ENCODE peak calls at places on chromosomes 5 and 9, in five cellular contexts. One of them, this sample, is unnamed.

GRCh38 chr5:157167219-157167621 is 1.2 kb upstream of the GARIN3 start:
- DNase-seq in neuronal stem cell: no peak
- DNase-seq in H1: no peak
- DNase-seq in mesenchymal stem cell: peak
- DNase-seq in H9: no peak
- DNase-seq in this sample: no peak

GRCh38 chr5:134874831-134875655 is 872 bp downstream of the TXNDC15 start:
- DNase-seq in neuronal stem cell: no peak
- DNase-seq in H9: peak
- DNase-seq in mesenchymal stem cell: peak
- DNase-seq in H1: no peak
- DNase-seq in this sample: peak

GRCh38 chr5:168793844-168794837 is 215.0 kb upstream of the PANK3 start:
- DNase-seq in mesenchymal stem cell: peak
- DNase-seq in neuronal stem cell: no peak
- DNase-seq in H9: no peak
- DNase-seq in H1: no peak
- DNase-seq in this sample: peak

GRCh38 chr5:178261666-178262600 is 29.3 kb upstream of the PHYKPL start:
- DNase-seq in H9: no peak
- DNase-seq in mesenchymal stem cell: no peak
- DNase-seq in neuronal stem cell: no peak
- DNase-seq in H1: no peak
- DNase-seq in this sample: peak

GRCh38 chr5:81162501-81162900 is 70.6 kb upstream of the CKMT2 start:
- DNase-seq in H9: no peak
- DNase-seq in H1: no peak
- DNase-seq in mesenchymal stem cell: no peak
- DNase-seq in neuronal stem cell: no peak
- DNase-seq in this sample: no peak

GRCh38 chr5:4862500-4862899 is 277.6 kb upstream of the ADAMTS16 start:
- DNase-seq in H1: no peak
- DNase-seq in mesenchymal stem cell: peak
- DNase-seq in neuronal stem cell: peak
- DNase-seq in H9: no peak
- DNase-seq in this sample: no peak

GRCh38 chr9:111106202-111106601 is 67.9 kb upstream of the LPAR1 start:
- DNase-seq in neuronal stem cell: no peak
- DNase-seq in H9: no peak
- DNase-seq in H1: no peak
- DNase-seq in mesenchymal stem cell: no peak
- DNase-seq in this sample: no peak

GRCh38 chr5:52150501-52150900 is 637.2 kb upstream of the ITGA1 start:
- DNase-seq in H9: no peak
- DNase-seq in H1: no peak
- DNase-seq in mesenchymal stem cell: no peak
- DNase-seq in neuronal stem cell: no peak
- DNase-seq in this sample: no peak

GRCh38 chr9:15246688-15247087 is 60.3 kb downstream of the TTC39B start:
- DNase-seq in neuronal stem cell: no peak
- DNase-seq in mesenchymal stem cell: no peak
- DNase-seq in H1: no peak
- DNase-seq in H9: no peak
- DNase-seq in this sample: no peak

GRCh38 chr9:137130176-137130755 is 8.7 kb upstream of the GRIN1 start:
- DNase-seq in neuronal stem cell: no peak
- DNase-seq in mesenchymal stem cell: peak
- DNase-seq in H1: no peak
- DNase-seq in H9: peak
- DNase-seq in this sample: no peak

GRCh38 chr5:125372694-125373621 is 626.5 kb upstream of the ZNF608 start:
- DNase-seq in mesenchymal stem cell: peak
- DNase-seq in H1: peak
- DNase-seq in neuronal stem cell: peak
- DNase-seq in H9: peak
- DNase-seq in this sample: no peak

GRCh38 chr9:131402738-131403492 is 9.0 kb downstream of the PRRC2B start:
- DNase-seq in mesenchymal stem cell: peak
- DNase-seq in H1: no peak
- DNase-seq in H9: no peak
- DNase-seq in neuronal stem cell: no peak
- DNase-seq in this sample: peak

GRCh38 chr5:150611026-150611425 is 29.4 kb upstream of the SYNPO start:
- DNase-seq in H1: no peak
- DNase-seq in neuronal stem cell: no peak
- DNase-seq in H9: no peak
- DNase-seq in mesenchymal stem cell: no peak
- DNase-seq in this sample: no peak

GRCh38 chr5:74028976-74029375 is 403.0 kb downstream of the ARHGEF28 start:
- DNase-seq in neuronal stem cell: no peak
- DNase-seq in mesenchymal stem cell: no peak
- DNase-seq in H9: no peak
- DNase-seq in H1: no peak
- DNase-seq in this sample: no peak

GRCh38 chr5:74030821-74031220 is 404.8 kb downstream of the ARHGEF28 start:
- DNase-seq in H9: no peak
- DNase-seq in mesenchymal stem cell: no peak
- DNase-seq in neuronal stem cell: no peak
- DNase-seq in H1: no peak
- DNase-seq in this sample: no peak

GRCh38 chr5:74030371-74030770 is 404.4 kb downstream of the ARHGEF28 start:
- DNase-seq in mesenchymal stem cell: no peak
- DNase-seq in H1: no peak
- DNase-seq in neuronal stem cell: no peak
- DNase-seq in H9: no peak
- DNase-seq in this sample: no peak

GRCh38 chr5:74032617-74033016 is 406.6 kb downstream of the ARHGEF28 start:
- DNase-seq in H1: no peak
- DNase-seq in mesenchymal stem cell: no peak
- DNase-seq in neuronal stem cell: no peak
- DNase-seq in H9: no peak
- DNase-seq in this sample: no peak

GRCh38 chr5:74031536-74031935 is 405.5 kb downstream of the ARHGEF28 start:
- DNase-seq in mesenchymal stem cell: no peak
- DNase-seq in H1: no peak
- DNase-seq in neuronal stem cell: no peak
- DNase-seq in H9: no peak
- DNase-seq in this sample: no peak
- H3K4ac ChIP-seq in mesenchymal stem cell: no peak
- H3K4ac ChIP-seq in H1: no peak
- H3K4ac ChIP-seq in neuronal stem cell: no peak
- H3K4ac ChIP-seq in H9: no peak
- H3K4ac ChIP-seq in this sample: no peak

DNA sequence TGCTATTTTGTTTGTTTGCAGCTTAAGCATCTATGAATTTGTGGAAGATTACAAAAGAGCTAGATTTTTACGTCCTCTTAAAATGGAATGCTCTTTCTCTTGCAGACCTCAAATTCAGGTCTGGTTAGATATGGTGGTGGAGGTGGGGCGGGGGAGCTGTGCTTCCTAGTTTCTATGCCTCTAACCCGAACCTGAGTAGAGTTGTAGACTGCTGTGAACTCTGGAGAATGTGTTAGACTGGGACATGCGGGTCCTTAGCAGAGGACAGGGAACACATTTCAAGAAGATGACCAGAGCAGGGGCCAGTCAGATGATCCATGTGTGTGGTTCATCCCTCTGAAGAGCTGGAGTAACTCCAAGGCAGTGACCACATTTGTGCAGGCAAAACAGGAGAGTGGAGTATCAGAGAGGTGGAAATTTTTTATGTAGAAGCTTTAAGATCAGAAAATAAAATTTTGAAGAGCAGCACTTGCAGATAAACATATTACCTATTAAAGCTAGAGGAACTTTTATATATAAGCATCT is 154.9 kb downstream of the FAM174A start:
- DNase-seq in neuronal stem cell: no peak
- DNase-seq in mesenchymal stem cell: peak
- DNase-seq in H9: no peak
- DNase-seq in H1: no peak
- DNase-seq in this sample: peak
- H2BK12ac ChIP-seq in neuronal stem cell: no peak
- H2BK12ac ChIP-seq in mesenchymal stem cell: no peak
- H2BK12ac ChIP-seq in H9: no peak
- H2BK12ac ChIP-seq in H1: no peak
- H2BK12ac ChIP-seq in this sample: no peak

GRCh38 chr9:97479496-97480159 is 21.8 kb upstream of the TMOD1 start:
- DNase-seq in H1: no peak
- DNase-seq in mesenchymal stem cell: no peak
- DNase-seq in neuronal stem cell: no peak
- DNase-seq in H9: peak
- DNase-seq in this sample: no peak
- H3K4ac ChIP-seq in H1: no peak
- H3K4ac ChIP-seq in mesenchymal stem cell: no peak
- H3K4ac ChIP-seq in neuronal stem cell: no peak
- H3K4ac ChIP-seq in H9: no peak
- H3K4ac ChIP-seq in this sample: no peak

GRCh38 chr5:75078035-75078434 is 25.7 kb upstream of the GCNT4 start:
- DNase-seq in neuronal stem cell: no peak
- DNase-seq in mesenchymal stem cell: no peak
- DNase-seq in H1: no peak
- DNase-seq in H9: no peak
- DNase-seq in this sample: no peak
- H2BK12ac ChIP-seq in neuronal stem cell: no peak
- H2BK12ac ChIP-seq in mesenchymal stem cell: no peak
- H2BK12ac ChIP-seq in H1: no peak
- H2BK12ac ChIP-seq in H9: no peak
- H2BK12ac ChIP-seq in this sample: no peak

GRCh38 chr9:120708526-120709224 is 5.6 kb downstream of the MEGF9 start:
- DNase-seq in neuronal stem cell: no peak
- DNase-seq in H1: no peak
- DNase-seq in H9: no peak
- DNase-seq in mesenchymal stem cell: no peak
- DNase-seq in this sample: no peak

GRCh38 chr9:120712539-120713031 is 1.7 kb downstream of the MEGF9 start:
- DNase-seq in mesenchymal stem cell: no peak
- DNase-seq in H1: no peak
- DNase-seq in neuronal stem cell: no peak
- DNase-seq in H9: no peak
- DNase-seq in this sample: no peak

GRCh38 chr9:120711354-120711753 is 2.9 kb downstream of the MEGF9 start:
- DNase-seq in H1: no peak
- DNase-seq in H9: no peak
- DNase-seq in neuronal stem cell: no peak
- DNase-seq in mesenchymal stem cell: peak
- DNase-seq in this sample: no peak

GRCh38 chr9:120711841-120712538 is 2.3 kb downstream of the MEGF9 start:
- DNase-seq in neuronal stem cell: no peak
- DNase-seq in H9: no peak
- DNase-seq in mesenchymal stem cell: peak
- DNase-seq in H1: no peak
- DNase-seq in this sample: peak

DNA sequence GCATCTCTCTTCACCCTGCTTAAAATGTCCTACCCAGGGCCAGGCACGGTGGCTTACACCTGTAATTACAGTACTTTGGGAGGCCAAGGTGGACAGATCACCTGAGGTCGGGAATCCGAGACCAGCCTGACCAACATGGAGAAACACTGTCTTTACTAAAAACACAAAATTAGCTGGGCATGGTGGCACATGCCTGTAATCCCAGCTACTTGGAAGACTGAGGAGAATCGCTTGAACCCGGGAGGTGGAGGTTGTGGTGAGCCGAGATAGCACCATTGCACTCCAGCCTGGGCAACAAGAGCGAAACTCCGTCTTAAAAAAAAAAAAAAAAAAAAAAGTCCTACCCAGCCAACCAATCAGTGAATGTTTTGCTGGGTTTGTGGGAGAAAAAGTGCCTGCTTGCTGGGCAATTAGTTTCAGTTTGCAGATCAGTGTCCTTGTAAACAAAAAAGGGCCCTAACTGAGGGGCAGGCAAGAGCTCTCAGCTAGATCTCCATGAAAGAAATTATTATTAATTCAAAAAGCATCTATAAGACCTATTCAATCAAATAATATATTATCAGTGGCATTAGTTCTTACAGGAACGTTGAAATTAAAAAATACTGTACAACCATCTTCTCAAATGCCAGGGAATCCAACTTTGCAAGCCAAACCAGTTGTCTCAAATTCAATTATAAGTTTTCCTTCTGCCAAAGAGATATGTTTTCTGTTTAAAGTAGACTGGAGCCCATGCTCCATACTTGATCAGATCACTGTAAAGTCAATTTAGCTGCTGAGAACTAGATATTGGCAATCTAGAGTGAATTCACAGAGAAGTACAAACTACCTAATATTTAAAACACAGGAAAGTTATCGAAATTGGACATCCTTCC is 3.9 kb downstream of the MEGF9 start:
- DNase-seq in neuronal stem cell: no peak
- DNase-seq in H1: no peak
- DNase-seq in mesenchymal stem cell: peak
- DNase-seq in H9: no peak
- DNase-seq in this sample: peak
- H3K4ac ChIP-seq in neuronal stem cell: no peak
- H3K4ac ChIP-seq in H1: no peak
- H3K4ac ChIP-seq in mesenchymal stem cell: no peak
- H3K4ac ChIP-seq in H9: no peak
- H3K4ac ChIP-seq in this sample: no peak

DNA sequence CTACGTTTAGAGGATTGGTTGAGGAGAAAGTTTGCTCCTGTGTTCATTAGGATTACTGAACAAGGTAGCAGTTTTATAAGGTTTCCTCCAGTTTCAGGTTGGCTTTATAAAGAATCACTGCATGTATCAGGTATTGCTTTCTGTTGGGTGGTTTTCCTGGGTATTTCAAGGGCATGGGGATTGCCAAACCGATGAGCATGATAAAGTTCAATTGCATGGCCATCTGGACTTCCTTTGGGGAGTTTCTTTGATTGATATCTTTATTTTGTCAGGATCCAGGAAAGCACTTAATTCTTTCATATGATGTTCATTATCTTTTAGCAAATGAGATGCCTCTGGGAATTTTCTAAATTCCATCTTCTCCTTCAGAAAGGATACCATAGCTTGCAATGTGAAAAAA is 10.3 kb upstream of the GABBR2 start:
- DNase-seq in neuronal stem cell: no peak
- DNase-seq in H1: no peak
- DNase-seq in mesenchymal stem cell: no peak
- DNase-seq in H9: no peak
- DNase-seq in this sample: no peak
- H2BK12ac ChIP-seq in neuronal stem cell: no peak
- H2BK12ac ChIP-seq in H1: no peak
- H2BK12ac ChIP-seq in mesenchymal stem cell: no peak
- H2BK12ac ChIP-seq in H9: no peak
- H2BK12ac ChIP-seq in this sample: no peak